ENCODE peak calls at places on chromosomes 16 and 17, in five cellular contexts. O is mucosa of descending colon, A is cardiac muscle cell, Z is HCT116, W is PC-9. N is an unnamed sample.

GRCh38 chr16:89004209-89004831 is 27.3 kb upstream of the CBFA2T3 start:
- DNase-seq in W (no peak), Z (no peak), O (no peak), A (peak), N (peak)

GRCh38 chr16:66705790-66706505 is 9.4 kb upstream of the CMTM4 start:
- DNase-seq in A (no peak), Z (no peak), W (no peak), O (peak), N (no peak)

GRCh38 chr16:79651363-79651762 is 50.8 kb upstream of the MAF start:
- DNase-seq in O (peak), A (no peak), W (no peak), Z (no peak), N (no peak)

GRCh38 chr16:68458101-68458500 is 9.8 kb upstream of the SMPD3 start:
- DNase-seq in Z (no peak), O (no peak), W (no peak), A (no peak), N (no peak)

GRCh38 chr16:58733248-58733670 is 857 bp downstream of the GOT2 start:
- DNase-seq in A (no peak), W (no peak), O (peak), Z (no peak), N (no peak)

GRCh38 chr16:88453621-88454314 is 688 bp downstream of the ZFPM1 start:
- DNase-seq in Z (no peak), A (peak), O (peak), W (peak), N (no peak)

GRCh38 chr16:24309222-24309905 is 53.2 kb downstream of the CACNG3 start:
- DNase-seq in Z (peak), O (no peak), A (no peak), W (peak), N (no peak)

GRCh38 chr17:59561042-59561441 is 4.4 kb upstream of the DHX40 start:
- DNase-seq in A (peak), Z (peak), W (peak), O (peak), N (peak)

GRCh38 chr16:87465306-87465705 is 27.5 kb downstream of the ZCCHC14 start:
- DNase-seq in A (no peak), Z (no peak), O (peak), W (peak), N (no peak)

GRCh38 chr16:35188288-35189155 is 1729.1 kb downstream of the TP53TG3F start:
- DNase-seq in W (peak), Z (no peak), A (no peak), O (no peak), N (peak)

GRCh38 chr17:22303096-22303495 is 610.8 kb downstream of the KCNJ18 start:
- DNase-seq in A (no peak), O (no peak), W (no peak), Z (no peak), N (no peak)

GRCh38 chr16:60329110-60329509 is 1595.0 kb upstream of the GOT2 start:
- DNase-seq in A (no peak), W (no peak), Z (no peak), O (no peak), N (no peak)

GRCh38 chr17:75922173-75922961 is 17.7 kb upstream of the MRPL38 start:
- DNase-seq in Z (no peak), O (no peak), W (no peak), A (peak), N (no peak)

GRCh38 chr17:75925103-75925502 is 15.7 kb downstream of the FBF1 start:
- DNase-seq in W (no peak), Z (no peak), O (no peak), A (no peak), N (no peak)

GRCh38 chr17:75922963-75923874 is 17.6 kb downstream of the FBF1 start:
- DNase-seq in A (no peak), Z (no peak), W (no peak), O (peak), N (no peak)

GRCh38 chr17:75927286-75927922 is 13.4 kb downstream of the FBF1 start:
- DNase-seq in W (no peak), Z (peak), A (peak), O (peak), N (peak)

DNA sequence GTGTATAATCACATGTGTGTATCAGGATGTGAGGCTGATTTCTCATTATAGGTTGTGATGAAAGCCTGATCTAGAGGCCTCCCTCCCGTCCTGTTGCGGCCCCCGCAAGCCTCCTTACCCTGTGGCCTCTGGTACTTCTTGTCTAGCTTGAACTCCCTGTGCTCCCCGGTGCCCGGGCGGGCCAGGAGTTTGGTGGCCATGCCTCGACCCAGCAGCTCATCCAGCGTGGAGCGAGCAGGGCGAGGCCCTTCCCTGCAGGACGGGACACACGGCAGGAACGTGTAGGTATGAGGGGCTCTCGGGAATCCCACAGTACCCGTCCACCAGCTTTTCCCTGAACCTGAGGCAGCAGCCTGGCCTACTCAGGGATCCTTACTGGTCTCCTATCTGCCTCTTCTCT is 14.9 kb downstream of the FBF1 start:
- DNase-seq in O (no peak), A (no peak), W (no peak), Z (no peak), N (no peak)
- H3K4me3 ChIP-seq in O (no peak), A (no peak), W (no peak), Z (no peak), N (no peak)

DNA sequence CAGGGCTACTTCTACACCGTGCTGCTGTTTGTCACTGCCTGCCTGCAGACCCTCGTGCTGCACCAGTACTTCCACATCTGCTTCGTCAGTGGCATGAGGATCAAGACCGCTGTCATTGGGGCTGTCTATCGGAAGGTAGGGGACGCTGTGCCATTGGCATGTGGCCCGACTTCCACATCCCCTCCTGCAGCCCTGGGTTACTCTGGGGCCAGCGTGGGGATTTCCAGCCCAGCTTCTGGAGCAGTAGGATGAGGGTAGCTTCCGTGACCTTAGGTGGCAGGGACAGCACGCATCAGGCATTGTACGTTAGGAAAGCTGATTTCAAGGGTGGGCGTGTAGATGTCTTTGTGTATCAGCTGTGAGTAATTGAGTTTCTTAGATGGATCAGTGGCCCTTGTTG is 96.5 kb downstream of the ABCC1 start:
- DNase-seq in Z (no peak), A (peak), O (no peak), W (no peak), N (peak)
- TF ChIP-seq CTCF in Z (no peak), A (no peak), O (no peak), W (no peak), N (peak)

GRCh38 chr17:6753565-6753964 is 2.3 kb upstream of the XAF1 start:
- DNase-seq in W (no peak), A (no peak), Z (no peak), O (no peak), N (no peak)

GRCh38 chr17:6755281-6755680 is 565 bp upstream of the XAF1 start:
- DNase-seq in Z (no peak), O (peak), A (no peak), W (no peak), N (no peak)

GRCh38 chr17:6755731-6756184 is at the start of gene XAF1:
- DNase-seq in W (peak), Z (no peak), O (peak), A (no peak), N (no peak)

GRCh38 chr17:6757747-6758146 is 1.9 kb downstream of the XAF1 start:
- DNase-seq in A (no peak), Z (no peak), W (no peak), O (no peak), N (no peak)

DNA sequence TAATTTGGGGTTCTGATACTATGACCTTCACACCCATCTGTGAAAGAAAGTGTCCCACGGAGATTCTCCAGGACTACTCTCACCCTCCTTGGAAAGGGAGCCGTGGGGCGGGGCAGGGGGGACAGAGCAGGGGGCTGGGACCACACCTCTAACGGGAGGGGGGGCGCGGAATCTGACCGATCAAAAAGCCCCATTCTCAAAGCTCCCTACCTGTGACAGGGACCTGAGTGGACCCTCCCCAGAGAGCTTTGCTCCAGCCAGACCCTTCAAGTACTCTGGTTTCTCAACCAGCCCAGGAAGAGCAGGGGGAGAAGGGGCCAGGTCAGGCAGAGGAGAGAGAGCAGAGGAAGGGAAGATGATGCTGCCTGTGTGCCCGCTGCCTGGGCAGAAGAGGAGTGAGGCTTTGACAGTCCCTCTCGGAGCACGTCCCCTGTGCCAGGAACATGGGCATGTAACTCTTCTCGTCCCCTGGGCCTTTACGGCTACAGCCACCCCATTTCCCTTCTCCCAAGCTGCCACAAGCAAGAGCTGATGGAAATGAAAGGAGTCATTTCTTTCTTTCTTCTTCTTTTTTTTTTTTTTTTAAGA is 673 bp downstream of the XAF1 start:
- DNase-seq in O (no peak), W (no peak), A (no peak), Z (no peak), N (no peak)
- H3K4me3 ChIP-seq in O (peak), W (no peak), A (no peak), Z (no peak), N (no peak)

DNA sequence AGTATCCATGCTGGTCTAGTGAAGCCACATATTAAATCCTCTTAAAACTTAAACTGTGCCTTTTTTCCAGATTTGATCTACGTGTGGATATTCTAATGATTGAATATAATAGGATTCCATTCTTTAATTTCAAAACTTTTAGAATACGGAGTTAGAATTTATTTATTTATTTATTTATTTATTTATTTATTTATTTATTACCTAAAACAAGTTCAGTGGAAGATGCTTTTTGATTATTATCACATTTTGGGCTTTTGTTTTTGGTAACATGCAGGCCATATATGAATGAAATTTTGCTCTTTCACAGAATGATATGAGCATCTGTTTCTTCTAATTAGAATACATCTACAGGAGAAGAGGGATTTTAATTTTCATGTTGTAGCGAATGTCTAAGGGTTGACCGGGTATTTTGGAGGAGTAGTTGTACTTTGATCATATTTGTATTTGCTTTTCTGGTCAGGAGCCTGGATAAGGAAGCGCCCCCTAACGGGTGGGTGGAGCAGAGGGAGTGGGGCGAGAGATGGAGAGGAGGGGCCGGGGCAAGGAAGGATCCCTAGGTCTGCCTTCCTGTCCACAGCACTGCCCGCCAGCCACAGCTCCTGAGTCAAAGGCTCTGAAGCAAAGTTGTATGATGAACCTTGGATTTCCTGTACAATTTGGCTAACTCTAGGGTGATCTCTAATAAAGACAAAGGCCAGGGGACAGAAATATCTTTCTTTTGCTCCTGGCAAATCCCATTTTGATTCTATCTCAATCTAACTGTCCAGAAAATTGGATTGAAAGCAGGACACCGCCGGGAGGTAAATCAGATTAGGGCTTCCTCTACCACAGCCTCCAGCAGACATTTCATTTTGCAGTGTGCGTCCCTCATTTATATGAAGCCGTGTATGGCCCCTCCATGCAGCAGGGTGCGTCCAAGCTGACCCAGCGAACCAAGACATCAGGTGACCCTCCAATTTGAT is 149.1 kb downstream of the PRKCA start:
- DNase-seq in A (peak), O (peak), W (no peak), Z (no peak), N (peak)
- TF ChIP-seq CTCF in A (peak), O (no peak), W (no peak), Z (no peak), N (no peak)

DNA sequence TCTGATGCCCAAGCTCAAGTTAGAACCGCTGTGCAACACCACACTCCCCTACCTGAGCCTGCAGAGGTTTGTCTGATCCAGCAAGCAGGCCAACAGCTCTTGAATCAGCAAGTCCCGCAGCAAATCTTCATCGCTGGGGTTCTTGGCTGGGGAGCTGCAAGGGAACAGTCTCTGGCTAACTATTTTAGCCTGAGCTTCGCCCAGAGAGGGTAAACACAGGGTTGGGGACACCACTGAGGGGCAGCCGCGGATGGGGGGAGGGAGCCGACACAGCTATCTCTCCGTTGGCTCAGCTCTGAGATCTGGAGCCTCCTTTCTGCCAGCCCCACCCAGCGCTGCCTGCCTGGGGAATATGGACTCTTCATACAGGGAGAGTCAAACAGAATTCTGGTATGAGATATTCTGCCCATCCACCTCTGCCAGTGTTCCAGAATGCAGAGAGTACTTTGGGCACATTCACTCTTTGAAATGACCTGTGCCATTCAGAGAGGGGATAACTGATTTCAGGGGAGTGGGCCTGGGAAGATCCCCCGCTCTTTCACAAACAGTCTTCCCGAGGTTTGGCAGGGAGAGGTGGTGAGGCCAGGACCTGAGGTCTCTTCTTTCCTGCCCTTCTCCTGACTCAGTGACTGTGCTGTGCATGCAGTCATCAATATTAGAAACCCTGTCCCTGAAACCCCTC is 7.4 kb downstream of the GIP start:
- DNase-seq in A (no peak), O (no peak), Z (no peak), W (no peak), N (peak)
- H3K4me3 ChIP-seq in A (no peak), O (no peak), Z (peak), W (no peak), N (peak)

DNA sequence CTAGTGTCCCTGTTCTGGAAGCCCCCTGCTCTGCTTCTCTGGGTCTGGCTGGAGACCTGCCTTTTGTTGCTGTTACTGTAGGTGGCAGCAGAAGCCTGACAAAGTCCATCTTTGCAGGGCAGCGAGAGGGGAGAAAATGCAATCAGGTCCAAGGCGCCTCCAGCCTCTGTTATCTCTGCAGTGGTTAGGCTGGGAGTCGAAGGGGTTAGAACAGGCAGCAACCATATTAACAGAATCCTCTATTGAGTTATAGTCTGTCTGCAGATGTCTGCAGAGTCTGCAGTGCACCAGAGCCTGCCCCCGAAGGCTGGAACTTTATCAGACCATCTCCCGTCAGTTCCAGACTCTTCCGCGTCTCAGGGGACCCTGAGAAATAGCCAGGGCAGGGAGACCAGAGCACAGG is 404.9 kb upstream of the EEF2KMT start:
- DNase-seq in O (peak), Z (no peak), W (peak), A (peak), N (peak)
- TF ChIP-seq CTCF in O (no peak), Z (peak), W (peak), A (no peak), N (peak)

GRCh38 chr17:81403040-81403467 is 7.8 kb downstream of the BAHCC1 start:
- DNase-seq in O (no peak), A (peak), W (no peak), Z (no peak), N (no peak)

GRCh38 chr17:81402530-81402941 is 7.3 kb downstream of the BAHCC1 start:
- DNase-seq in A (no peak), W (no peak), O (no peak), Z (no peak), N (no peak)

GRCh38 chr17:81400154-81400938 is 5.1 kb downstream of the BAHCC1 start:
- DNase-seq in Z (no peak), A (peak), O (peak), W (peak), N (peak)

GRCh38 chr17:81400939-81401726 is 5.9 kb downstream of the BAHCC1 start:
- DNase-seq in O (no peak), Z (no peak), A (no peak), W (no peak), N (no peak)

DNA sequence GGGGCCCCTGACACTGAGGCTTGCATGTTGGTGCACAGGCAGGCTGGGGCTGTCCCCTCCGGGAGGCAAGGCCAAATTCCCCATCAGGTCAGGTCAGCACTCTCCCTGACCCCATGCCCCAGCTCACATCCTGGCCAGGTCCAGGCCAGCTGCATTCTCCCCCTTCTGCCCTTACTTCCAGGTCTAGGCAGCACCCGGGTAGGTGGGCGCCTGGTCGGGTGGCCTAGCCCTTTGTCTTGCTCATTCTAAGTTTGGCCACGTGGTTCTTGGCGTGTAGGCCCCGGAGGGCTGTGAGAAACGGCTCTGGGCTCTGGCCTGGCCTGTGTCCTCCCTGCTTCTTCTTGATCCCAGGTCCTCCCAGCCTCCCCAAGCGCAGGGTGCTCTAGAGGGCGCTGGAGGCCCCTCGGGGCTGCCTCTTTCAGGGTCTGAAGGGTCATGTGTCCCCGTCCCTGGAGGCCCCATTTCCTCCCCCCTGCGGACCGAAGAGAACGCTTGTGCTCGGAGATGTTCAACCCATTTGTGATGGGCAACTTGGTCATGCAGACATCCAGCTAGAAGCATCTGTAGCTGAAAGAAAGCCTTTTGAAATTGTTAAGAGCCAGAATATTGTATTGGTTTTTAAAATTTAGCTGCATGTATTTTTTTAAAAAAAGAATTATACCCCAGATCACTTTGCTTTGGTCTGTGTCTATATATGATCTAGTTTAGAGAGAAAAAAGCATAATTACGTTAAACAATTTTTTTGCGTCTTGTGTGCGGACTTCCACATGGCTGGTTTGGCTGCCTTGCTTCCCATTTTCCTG is 6.7 kb downstream of the BAHCC1 start:
- DNase-seq in Z (no peak), W (no peak), O (no peak), A (peak), N (peak)
- H3K4me3 ChIP-seq in Z (no peak), W (no peak), O (no peak), A (peak), N (no peak)